ENCODE peak calls at places on chromosome 10, in nine cellular contexts. X, F, U, Q, M, H, J, E and G are unnamed samples.

GRCh38 chr10:106436123-106436740 is 728.3 kb downstream of the SORCS1 start:
- DNase-seq in X (peak), F (no peak), U (no peak), Q (peak), M (no peak), H (peak), J (no peak), E (no peak), G (no peak)

GRCh38 chr10:73810735-73811465 is 498 bp downstream of the NDST2 start:
- DNase-seq in X (peak), F (peak), U (no peak), Q (no peak), M (peak), H (peak), J (peak), E (no peak), G (no peak)

GRCh38 chr10:470339-471003 is 219.0 kb downstream of the DIP2C start:
- DNase-seq in X (no peak), F (no peak), U (no peak), Q (no peak), M (no peak), H (no peak), J (no peak), E (no peak), G (no peak)

GRCh38 chr10:24762966-24763623 is 39.4 kb upstream of the ARHGAP21 start:
- DNase-seq in X (peak), F (no peak), U (no peak), Q (peak), M (no peak), H (peak), J (no peak), E (peak), G (peak)

GRCh38 chr10:132648072-132648855 is 110.7 kb downstream of the INPP5A start:
- DNase-seq in X (no peak), F (no peak), U (no peak), Q (no peak), M (peak), H (no peak), J (no peak), E (no peak), G (no peak)

GRCh38 chr10:123221418-123221817 is 67.2 kb downstream of the BUB3 start:
- DNase-seq in X (no peak), F (no peak), U (no peak), Q (no peak), M (no peak), H (no peak), J (no peak), E (no peak), G (no peak)

GRCh38 chr10:72068901-72069446 is 19.4 kb downstream of the SPOCK2 start:
- DNase-seq in X (no peak), F (no peak), U (no peak), Q (no peak), M (peak), H (no peak), J (no peak), E (no peak), G (no peak)

GRCh38 chr10:91610919-91611318 is 22.0 kb downstream of the PPP1R3C start:
- DNase-seq in X (no peak), F (no peak), U (no peak), Q (no peak), M (no peak), H (no peak), J (no peak), E (no peak), G (no peak)

GRCh38 chr10:96441126-96441905 is 72.4 kb downstream of the TLL2 start:
- DNase-seq in X (no peak), F (no peak), U (no peak), Q (no peak), M (no peak), H (no peak), J (no peak), E (no peak), G (no peak)

GRCh38 chr10:120945801-120946302 is 94.7 kb downstream of the WDR11 start:
- DNase-seq in X (peak), F (peak), U (peak), Q (peak), M (no peak), H (no peak), J (peak), E (no peak), G (no peak)

GRCh38 chr10:33901166-33901565 is 566.7 kb upstream of the NRP1 start:
- DNase-seq in X (peak), F (no peak), U (peak), Q (peak), M (no peak), H (peak), J (no peak), E (no peak), G (peak)

GRCh38 chr10:63889756-63890155 is 368.6 kb downstream of the REEP3 start:
- DNase-seq in X (no peak), F (no peak), U (no peak), Q (no peak), M (no peak), H (no peak), J (no peak), E (no peak), G (no peak)

GRCh38 chr10:82394122-82394521 is 519.1 kb downstream of the NRG3 start:
- DNase-seq in X (peak), F (peak), U (no peak), Q (no peak), M (peak), H (no peak), J (no peak), E (no peak), G (no peak)

GRCh38 chr10:44907576-44907975 is 3.6 kb upstream of the TMEM72 start:
- DNase-seq in X (no peak), F (no peak), U (no peak), Q (no peak), M (no peak), H (no peak), J (no peak), E (no peak), G (no peak)

GRCh38 chr10:84078771-84079170 is 60.5 kb upstream of the GHITM start:
- DNase-seq in X (no peak), F (no peak), U (no peak), Q (no peak), M (no peak), H (no peak), J (no peak), E (no peak), G (no peak)

GRCh38 chr10:44985175-44985681 is 6.6 kb upstream of the DEPP1 start:
- DNase-seq in X (no peak), F (peak), U (no peak), Q (no peak), M (no peak), H (no peak), J (no peak), E (no peak), G (peak)

GRCh38 chr10:6222755-6223154 is 20.0 kb downstream of the PFKFB3 start:
- DNase-seq in X (no peak), F (no peak), U (no peak), Q (no peak), M (no peak), H (no peak), J (no peak), E (no peak), G (no peak)

GRCh38 chr10:46223064-46223480 is 63.7 kb upstream of the ANTXRL start:
- DNase-seq in X (no peak), F (no peak), U (no peak), Q (no peak), M (no peak), H (no peak), J (peak), E (no peak), G (no peak)
- TF ChIP-seq CTCF in X (no peak), F (no peak), U (no peak), Q (no peak), M (no peak), H (peak), J (peak), E (peak), G (peak)

GRCh38 chr10:12586724-12587123 is 237.4 kb downstream of the CAMK1D start:
- DNase-seq in X (no peak), F (no peak), U (no peak), Q (no peak), M (no peak), H (no peak), J (no peak), E (no peak), G (no peak)

GRCh38 chr10:12589271-12589670 is 239.9 kb downstream of the CAMK1D start:
- DNase-seq in X (peak), F (no peak), U (no peak), Q (no peak), M (no peak), H (no peak), J (no peak), E (no peak), G (no peak)

GRCh38 chr10:12589789-12590188 is 240.4 kb downstream of the CAMK1D start:
- DNase-seq in X (no peak), F (no peak), U (no peak), Q (no peak), M (no peak), H (no peak), J (no peak), E (no peak), G (no peak)

GRCh38 chr10:12587408-12587807 is 238.1 kb downstream of the CAMK1D start:
- DNase-seq in X (peak), F (no peak), U (no peak), Q (no peak), M (no peak), H (no peak), J (no peak), E (no peak), G (no peak)

DNA sequence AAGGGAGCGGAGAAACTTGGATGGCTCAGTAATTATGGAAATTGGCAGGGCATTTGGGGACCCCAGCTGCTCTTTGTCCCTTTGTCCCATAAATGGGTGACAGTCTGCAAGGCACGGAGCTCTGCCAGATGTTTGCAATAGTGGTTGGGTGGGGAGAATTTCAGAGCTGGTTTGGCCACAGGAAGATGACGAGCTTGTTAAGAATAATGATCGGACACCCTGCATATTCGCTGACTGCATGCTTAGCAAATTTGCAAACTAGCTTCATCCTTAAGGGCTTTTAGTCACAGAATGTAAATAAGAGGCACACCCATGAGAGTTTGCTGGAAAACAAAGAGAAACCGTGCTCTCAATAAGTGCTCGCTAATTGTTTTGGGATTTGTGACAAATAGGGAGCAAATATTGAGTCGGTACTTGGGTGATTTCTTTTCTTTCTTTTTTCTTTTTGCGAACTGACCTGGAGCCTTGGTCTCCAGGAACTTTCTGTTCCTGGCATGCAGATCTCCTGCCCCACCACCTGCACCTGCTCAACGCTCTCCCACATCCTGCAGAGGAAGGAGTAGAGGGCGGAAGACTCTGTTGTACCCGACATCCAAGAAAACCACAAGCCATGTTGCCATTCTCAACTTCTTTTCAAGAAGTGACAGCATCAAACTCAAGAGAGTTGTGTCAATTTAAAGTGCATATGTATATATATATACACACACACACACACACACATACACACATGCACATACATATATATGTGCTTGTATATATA is 238.9 kb downstream of the CAMK1D start:
- DNase-seq in X (peak), F (no peak), U (no peak), Q (peak), M (no peak), H (no peak), J (no peak), E (no peak), G (no peak)
- H3K4me3 ChIP-seq in X (peak), F (no peak), U (no peak), Q (no peak), M (no peak), H (no peak), J (no peak), E (no peak), G (no peak)

GRCh38 chr10:50310560-50311174 is 59.4 kb upstream of the ASAH2 start:
- DNase-seq in X (no peak), F (no peak), U (no peak), Q (no peak), M (no peak), H (no peak), J (peak), E (no peak), G (no peak)
- TF ChIP-seq CTCF in X (no peak), F (no peak), U (peak), Q (peak), M (peak), H (peak), J (peak), E (peak), G (peak)

GRCh38 chr10:25805986-25806385 is 128.0 kb upstream of the MYO3A start:
- DNase-seq in X (no peak), F (no peak), U (no peak), Q (no peak), M (no peak), H (no peak), J (no peak), E (no peak), G (no peak)
- H3K4me3 ChIP-seq in X (no peak), F (no peak), U (no peak), Q (no peak), M (no peak), H (no peak), J (no peak), E (no peak), G (no peak)

GRCh38 chr10:94235470-94235869 is 127.3 kb downstream of the NOC3L start:
- DNase-seq in X (no peak), F (no peak), U (no peak), Q (no peak), M (no peak), H (peak), J (no peak), E (no peak), G (no peak)

GRCh38 chr10:94230134-94230785 is 132.5 kb downstream of the NOC3L start:
- DNase-seq in X (no peak), F (no peak), U (no peak), Q (no peak), M (no peak), H (no peak), J (no peak), E (no peak), G (no peak)

GRCh38 chr10:94238006-94238617 is 124.6 kb downstream of the NOC3L start:
- DNase-seq in X (no peak), F (no peak), U (no peak), Q (no peak), M (no peak), H (no peak), J (no peak), E (no peak), G (no peak)

DNA sequence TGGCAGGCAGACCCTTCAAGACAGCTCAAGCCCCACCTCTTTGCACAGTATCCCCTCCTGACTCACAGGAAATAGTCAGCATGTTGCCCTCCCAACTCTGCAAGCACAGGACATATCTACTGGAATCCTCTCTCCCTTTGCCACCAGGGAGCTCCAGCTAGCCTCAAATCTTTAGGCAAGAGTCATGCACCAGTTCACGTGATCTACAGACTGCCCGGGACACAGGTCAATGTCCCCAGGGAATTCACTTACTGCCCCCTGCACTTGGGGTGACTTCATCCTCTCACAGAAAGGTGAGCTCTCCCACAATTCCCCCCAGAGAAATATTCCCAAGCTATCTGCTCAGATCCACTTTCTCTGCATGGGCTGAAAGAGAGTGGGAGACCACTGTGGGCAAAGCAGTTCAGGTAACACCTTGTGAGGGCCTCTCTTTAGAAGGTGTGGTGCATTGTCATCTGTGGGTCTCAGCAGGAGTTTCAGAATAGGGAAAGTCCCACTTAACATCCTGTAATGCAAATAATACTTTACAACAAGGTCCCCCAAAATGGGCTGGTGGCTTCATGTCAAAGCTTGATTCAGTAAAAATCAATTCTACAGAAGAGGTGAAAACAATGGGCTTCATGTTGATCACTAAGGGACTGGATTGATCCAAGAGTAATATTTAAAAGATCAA is 129.9 kb downstream of the NOC3L start:
- DNase-seq in X (no peak), F (no peak), U (no peak), Q (no peak), M (peak), H (no peak), J (no peak), E (no peak), G (peak)
- TF ChIP-seq CTCF in X (no peak), F (no peak), U (no peak), Q (no peak), M (peak), H (no peak), J (no peak), E (no peak), G (peak)

DNA sequence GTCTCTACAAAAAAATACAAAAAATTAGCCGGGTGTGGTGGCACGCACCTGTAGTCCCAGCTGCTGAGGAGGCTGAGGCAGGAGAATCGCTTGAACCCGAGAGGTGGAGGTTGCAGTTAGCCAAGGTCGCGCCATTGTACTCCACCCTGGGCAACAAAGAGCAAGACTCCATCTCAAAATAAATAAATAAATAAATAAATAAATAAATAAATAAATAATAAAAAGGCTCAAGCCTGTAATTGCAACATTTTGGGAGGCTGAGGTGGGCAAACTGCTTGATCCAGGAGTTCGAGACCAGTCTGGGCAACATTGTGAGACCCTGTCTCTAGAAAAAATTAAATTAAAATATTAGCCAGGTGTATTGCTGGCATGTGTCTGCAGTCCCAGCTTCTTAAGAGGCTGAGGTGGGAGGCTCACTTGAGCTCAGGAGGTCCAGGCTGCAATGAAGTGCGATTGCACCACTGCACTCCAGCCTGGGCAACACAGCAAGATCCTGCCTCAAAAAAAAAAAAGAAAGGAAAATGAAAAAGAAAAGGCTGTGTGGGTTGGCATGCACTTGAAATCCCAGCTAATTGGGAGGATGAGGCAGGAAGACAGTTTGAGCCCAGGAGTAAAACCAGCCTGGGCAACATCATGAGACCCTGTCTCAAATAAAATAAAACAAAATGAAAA is 27.6 kb upstream of the SRGN start:
- DNase-seq in X (no peak), F (no peak), U (no peak), Q (no peak), M (no peak), H (no peak), J (no peak), E (no peak), G (no peak)
- H3K4me3 ChIP-seq in X (no peak), F (no peak), U (no peak), Q (no peak), M (no peak), H (no peak), J (no peak), E (no peak), G (no peak)

DNA sequence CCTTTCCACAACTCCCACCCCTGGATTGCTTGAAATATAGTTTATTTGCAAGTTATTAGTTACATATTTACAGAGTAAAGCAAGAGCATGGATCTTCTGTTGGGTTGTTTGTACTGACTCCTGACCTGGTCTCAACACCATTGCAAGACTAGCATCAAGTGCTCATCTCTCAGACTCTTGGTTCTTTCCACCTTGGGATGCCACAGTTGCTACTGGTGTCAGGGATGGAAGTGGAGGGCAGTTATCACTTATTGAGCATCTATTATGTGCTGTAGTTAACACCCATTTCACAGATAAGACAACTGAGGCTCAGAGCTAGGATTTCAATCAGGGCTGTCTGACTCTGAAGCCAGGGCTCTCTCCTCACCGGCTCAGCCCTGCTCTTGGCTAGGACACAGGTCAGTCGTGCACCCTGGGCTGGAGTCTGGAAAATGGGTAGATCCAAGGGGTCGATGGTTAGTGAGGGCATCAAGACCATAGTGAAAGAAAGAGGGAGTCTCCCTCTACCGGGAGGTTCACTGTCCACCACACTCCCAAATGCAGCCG is 614 bp upstream of the ADAMTS14 start:
- DNase-seq in X (no peak), F (no peak), U (no peak), Q (no peak), M (no peak), H (no peak), J (no peak), E (no peak), G (no peak)
- TF ChIP-seq CTCF in X (peak), F (no peak), U (no peak), Q (no peak), M (no peak), H (peak), J (no peak), E (peak), G (peak)

GRCh38 chr10:116741391-116742351 is 695 bp downstream of the HSPA12A start:
- DNase-seq in X (peak), F (no peak), U (no peak), Q (no peak), M (no peak), H (no peak), J (no peak), E (no peak), G (no peak)

GRCh38 chr10:116742367-116743265 is at the start of gene HSPA12A:
- DNase-seq in X (peak), F (peak), U (peak), Q (peak), M (peak), H (peak), J (peak), E (no peak), G (peak)

GRCh38 chr10:116738359-116738738 is 4.0 kb downstream of the HSPA12A start:
- DNase-seq in X (no peak), F (no peak), U (no peak), Q (no peak), M (no peak), H (no peak), J (no peak), E (no peak), G (no peak)

GRCh38 chr10:116743266-116744064 is 1.1 kb upstream of the HSPA12A start:
- DNase-seq in X (no peak), F (no peak), U (no peak), Q (no peak), M (no peak), H (no peak), J (no peak), E (no peak), G (no peak)

DNA sequence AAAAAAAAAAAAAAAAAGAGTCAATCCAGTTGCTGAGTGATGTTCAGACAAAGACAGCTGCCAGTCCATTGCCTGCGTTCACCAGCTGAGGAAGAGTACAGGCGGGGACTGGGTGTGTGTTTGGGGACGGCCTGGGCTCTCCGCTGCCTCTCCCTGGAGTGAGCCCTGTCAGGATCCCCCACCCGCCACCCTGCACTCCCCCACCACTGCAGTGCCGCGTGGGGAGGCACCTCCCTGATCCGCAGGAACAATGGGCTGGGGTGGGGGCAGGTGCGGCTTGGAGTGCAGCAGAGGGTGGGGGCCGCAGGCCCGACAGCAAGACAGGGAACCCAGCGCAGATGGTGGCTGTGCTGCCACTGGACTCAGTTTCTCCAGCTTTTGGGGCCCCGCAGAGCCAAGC is 1.4 kb downstream of the HSPA12A start:
- DNase-seq in X (no peak), F (no peak), U (no peak), Q (no peak), M (no peak), H (no peak), J (no peak), E (no peak), G (no peak)
- H3K4me3 ChIP-seq in X (peak), F (no peak), U (peak), Q (peak), M (no peak), H (no peak), J (peak), E (peak), G (peak)

GRCh38 chr10:118745056-118745455 is 9.7 kb downstream of the CACUL1 start:
- DNase-seq in X (no peak), F (no peak), U (no peak), Q (no peak), M (no peak), H (no peak), J (no peak), E (no peak), G (no peak)
- TF ChIP-seq CTCF in X (no peak), F (no peak), U (no peak), Q (no peak), M (no peak), H (no peak), J (no peak), E (no peak), G (no peak)